ENCODE peak calls at places on chromosomes 4 and X, in six cellular contexts. One of them, this sample, is unnamed.

GRCh38 chr4:98728433-98728832 is 70.0 kb upstream of the TSPAN5 start:
- DNase-seq in stromal cell of bone marrow: peak; percentile 19
- DNase-seq in Daoy: peak; percentile 80
- DNase-seq in aorta: no peak
- DNase-seq in stimulated activated naive B cell treated with anti-CD40 and anti-IgM and Interleukin-4, amounts not matched to agents 10 μg/mL and 1 μg/mL and 100 μg/mL, for 72 hours: no peak
- DNase-seq in GDM1: peak; percentile 78
- DNase-seq in this sample: no peak

GRCh38 chr4:38667005-38667771 is 3.2 kb downstream of the KLF3 start:
- DNase-seq in stromal cell of bone marrow: peak; percentile 95
- DNase-seq in Daoy: peak; percentile 95
- DNase-seq in aorta: no peak
- DNase-seq in stimulated activated naive B cell treated with anti-CD40 and anti-IgM and Interleukin-4, amounts not matched to agents 10 μg/mL and 1 μg/mL and 100 μg/mL, for 72 hours: no peak
- DNase-seq in GDM1: peak; percentile 77
- DNase-seq in this sample: peak; percentile 83

GRCh38 chr4:36854554-36854953 is 390.0 kb upstream of the NWD2 start:
- DNase-seq in stromal cell of bone marrow: no peak
- DNase-seq in Daoy: no peak
- DNase-seq in aorta: no peak
- DNase-seq in stimulated activated naive B cell treated with anti-CD40 and anti-IgM and Interleukin-4, amounts not matched to agents 10 μg/mL and 1 μg/mL and 100 μg/mL, for 72 hours: no peak
- DNase-seq in GDM1: no peak
- DNase-seq in this sample: no peak

GRCh38 chrX:16589211-16589610 is 60.7 kb upstream of the S100G start:
- DNase-seq in stromal cell of bone marrow: peak; percentile 20
- DNase-seq in Daoy: peak; percentile 19
- DNase-seq in aorta: no peak
- DNase-seq in stimulated activated naive B cell treated with anti-CD40 and anti-IgM and Interleukin-4, amounts not matched to agents 10 μg/mL and 1 μg/mL and 100 μg/mL, for 72 hours: no peak
- DNase-seq in GDM1: no peak
- DNase-seq in this sample: no peak

GRCh38 chr4:135240796-135241195 is 1039.2 kb upstream of the PABPC4L start:
- DNase-seq in stromal cell of bone marrow: no peak
- DNase-seq in Daoy: no peak
- DNase-seq in aorta: no peak
- DNase-seq in stimulated activated naive B cell treated with anti-CD40 and anti-IgM and Interleukin-4, amounts not matched to agents 10 μg/mL and 1 μg/mL and 100 μg/mL, for 72 hours: no peak
- DNase-seq in GDM1: no peak
- DNase-seq in this sample: no peak

GRCh38 chr4:187480146-187481145 is 515.1 kb upstream of the ZFP42 start:
- DNase-seq in stromal cell of bone marrow: peak; percentile 34
- DNase-seq in Daoy: peak; percentile 66
- DNase-seq in aorta: no peak
- DNase-seq in stimulated activated naive B cell treated with anti-CD40 and anti-IgM and Interleukin-4, amounts not matched to agents 10 μg/mL and 1 μg/mL and 100 μg/mL, for 72 hours: no peak
- DNase-seq in GDM1: no peak
- DNase-seq in this sample: no peak

GRCh38 chr4:112178731-112179130 is 33.5 kb downstream of the FAM241A start:
- DNase-seq in stromal cell of bone marrow: no peak
- DNase-seq in Daoy: no peak
- DNase-seq in aorta: no peak
- DNase-seq in stimulated activated naive B cell treated with anti-CD40 and anti-IgM and Interleukin-4, amounts not matched to agents 10 μg/mL and 1 μg/mL and 100 μg/mL, for 72 hours: no peak
- DNase-seq in GDM1: no peak
- DNase-seq in this sample: no peak

GRCh38 chr4:116585240-116585639 is 500.1 kb downstream of the TRAM1L1 start:
- DNase-seq in stromal cell of bone marrow: no peak
- DNase-seq in Daoy: no peak
- DNase-seq in aorta: no peak
- DNase-seq in stimulated activated naive B cell treated with anti-CD40 and anti-IgM and Interleukin-4, amounts not matched to agents 10 μg/mL and 1 μg/mL and 100 μg/mL, for 72 hours: no peak
- DNase-seq in GDM1: no peak
- DNase-seq in this sample: no peak

This sample was measured in midbrain.